ENCODE peak calls at places on chromosomes 12 and 14, in eight cellular contexts. One of them, this sample, is unnamed.

GRCh38 chr12:94867066-94867855 is 136.2 kb downstream of the NDUFA12 start:
- DNase-seq in ovary: no peak
- DNase-seq in lower leg skin: no peak
- DNase-seq in thyroid gland: peak; percentile 60
- DNase-seq in heart left ventricle: no peak
- DNase-seq in IMR-90: peak; percentile 17
- DNase-seq in testis: no peak
- DNase-seq in uterus: no peak
- DNase-seq in this sample: no peak

GRCh38 chr14:92473261-92473946 is 40.2 kb upstream of the RIN3 start:
- DNase-seq in ovary: no peak
- DNase-seq in lower leg skin: peak; percentile 81
- DNase-seq in thyroid gland: peak; percentile 17
- DNase-seq in heart left ventricle: no peak
- DNase-seq in IMR-90: peak; percentile 75
- DNase-seq in testis: peak; percentile 15
- DNase-seq in uterus: peak; percentile 50
- DNase-seq in this sample: peak; percentile 91

GRCh38 chr12:132143328-132144071 is 619 bp downstream of the DDX51 start:
- DNase-seq in ovary: no peak
- DNase-seq in lower leg skin: no peak
- DNase-seq in thyroid gland: no peak
- DNase-seq in heart left ventricle: no peak
- DNase-seq in IMR-90: no peak
- DNase-seq in testis: no peak
- DNase-seq in uterus: peak; percentile 11
- DNase-seq in this sample: no peak

GRCh38 chr12:120818416-120818815 is 85.7 kb downstream of the SPPL3 start:
- DNase-seq in ovary: no peak
- DNase-seq in lower leg skin: no peak
- DNase-seq in thyroid gland: no peak
- DNase-seq in heart left ventricle: no peak
- DNase-seq in IMR-90: no peak
- DNase-seq in testis: no peak
- DNase-seq in uterus: no peak
- DNase-seq in this sample: no peak

GRCh38 chr14:96177766-96178377 is 26.8 kb upstream of the BDKRB2 start:
- DNase-seq in ovary: peak; percentile 62
- DNase-seq in lower leg skin: peak; percentile 51
- DNase-seq in thyroid gland: no peak
- DNase-seq in heart left ventricle: no peak
- DNase-seq in IMR-90: no peak
- DNase-seq in testis: peak; percentile 19
- DNase-seq in uterus: peak; percentile 52
- DNase-seq in this sample: no peak

GRCh38 chr14:86838363-86838762 is 1154.6 kb downstream of the GALC start:
- DNase-seq in ovary: no peak
- DNase-seq in lower leg skin: no peak
- DNase-seq in thyroid gland: no peak
- DNase-seq in heart left ventricle: no peak
- DNase-seq in IMR-90: no peak
- DNase-seq in testis: no peak
- DNase-seq in uterus: no peak
- DNase-seq in this sample: no peak

GRCh38 chr12:46299846-46300245 is 31.0 kb upstream of the SLC38A1 start:
- DNase-seq in ovary: no peak
- DNase-seq in lower leg skin: no peak
- DNase-seq in thyroid gland: no peak
- DNase-seq in heart left ventricle: no peak
- DNase-seq in IMR-90: no peak
- DNase-seq in testis: no peak
- DNase-seq in uterus: no peak
- DNase-seq in this sample: no peak

GRCh38 chr12:85529896-85530295 is 249.9 kb downstream of the ALX1 start:
- DNase-seq in ovary: no peak
- DNase-seq in lower leg skin: no peak
- DNase-seq in thyroid gland: no peak
- DNase-seq in heart left ventricle: no peak
- DNase-seq in IMR-90: no peak
- DNase-seq in testis: no peak
- DNase-seq in uterus: no peak
- DNase-seq in this sample: no peak

GRCh38 chr14:50095895-50096294 is 20.5 kb downstream of the VCPKMT start:
- DNase-seq in ovary: no peak
- DNase-seq in lower leg skin: no peak
- DNase-seq in thyroid gland: no peak
- DNase-seq in heart left ventricle: no peak
- DNase-seq in IMR-90: no peak
- DNase-seq in testis: no peak
- DNase-seq in uterus: no peak
- DNase-seq in this sample: no peak

GRCh38 chr12:2384533-2385328 is 331.9 kb downstream of the CACNA1C start:
- DNase-seq in ovary: no peak
- DNase-seq in lower leg skin: no peak
- DNase-seq in thyroid gland: no peak
- DNase-seq in heart left ventricle: no peak
- DNase-seq in IMR-90: peak; percentile 87
- DNase-seq in testis: no peak
- DNase-seq in uterus: peak; percentile 72
- DNase-seq in this sample: no peak

GRCh38 chr12:10363922-10364838 is 25.7 kb downstream of the KLRK1 start:
- DNase-seq in ovary: peak; percentile 64
- DNase-seq in lower leg skin: no peak
- DNase-seq in thyroid gland: peak; percentile 51
- DNase-seq in heart left ventricle: peak; percentile 48
- DNase-seq in IMR-90: peak; percentile 41
- DNase-seq in testis: peak; percentile 62
- DNase-seq in uterus: peak; percentile 58
- DNase-seq in this sample: peak; percentile 60

GRCh38 chr12:16606936-16607335 is 974 bp upstream of the LMO3 start:
- DNase-seq in ovary: peak; percentile 44
- DNase-seq in lower leg skin: no peak
- DNase-seq in thyroid gland: peak; percentile 68
- DNase-seq in heart left ventricle: no peak
- DNase-seq in IMR-90: no peak
- DNase-seq in testis: no peak
- DNase-seq in uterus: peak; percentile 62
- DNase-seq in this sample: no peak

GRCh38 chr12:80598004-80598606 is 109.3 kb upstream of the MYF6 start:
- DNase-seq in ovary: no peak
- DNase-seq in lower leg skin: no peak
- DNase-seq in thyroid gland: peak; percentile 3
- DNase-seq in heart left ventricle: no peak
- DNase-seq in IMR-90: peak; percentile 83
- DNase-seq in testis: no peak
- DNase-seq in uterus: no peak
- DNase-seq in this sample: no peak

GRCh38 chr12:51699219-51699618 is 108.2 kb downstream of the SCN8A start:
- DNase-seq in ovary: no peak
- DNase-seq in lower leg skin: no peak
- DNase-seq in thyroid gland: no peak
- DNase-seq in heart left ventricle: no peak
- DNase-seq in IMR-90: no peak
- DNase-seq in testis: no peak
- DNase-seq in uterus: no peak
- DNase-seq in this sample: no peak

GRCh38 chr14:80426686-80427085 is 215.4 kb upstream of the DIO2 start:
- DNase-seq in ovary: no peak
- DNase-seq in lower leg skin: no peak
- DNase-seq in thyroid gland: no peak
- DNase-seq in heart left ventricle: no peak
- DNase-seq in IMR-90: peak; percentile 52
- DNase-seq in testis: no peak
- DNase-seq in uterus: no peak
- DNase-seq in this sample: no peak

GRCh38 chr14:90518075-90518940 is 121.5 kb downstream of the CALM1 start:
- DNase-seq in ovary: peak; percentile 57
- DNase-seq in lower leg skin: no peak
- DNase-seq in thyroid gland: no peak
- DNase-seq in heart left ventricle: no peak
- DNase-seq in IMR-90: no peak
- DNase-seq in testis: peak; percentile 61
- DNase-seq in uterus: no peak
- DNase-seq in this sample: no peak

GRCh38 chr14:39499514-39499913 is 67.3 kb upstream of the FBXO33 start:
- DNase-seq in ovary: no peak
- DNase-seq in lower leg skin: no peak
- DNase-seq in thyroid gland: no peak
- DNase-seq in heart left ventricle: no peak
- DNase-seq in IMR-90: no peak
- DNase-seq in testis: no peak
- DNase-seq in uterus: no peak
- DNase-seq in this sample: no peak

GRCh38 chr12:112908548-112908947 is 1.8 kb downstream of the OAS1 start:
- DNase-seq in ovary: no peak
- DNase-seq in lower leg skin: no peak
- DNase-seq in thyroid gland: no peak
- DNase-seq in heart left ventricle: no peak
- DNase-seq in IMR-90: no peak
- DNase-seq in testis: no peak
- DNase-seq in uterus: no peak
- DNase-seq in this sample: no peak

GRCh38 chr12:65355461-65355860 is 77.0 kb downstream of the MSRB3 start:
- DNase-seq in ovary: no peak
- DNase-seq in lower leg skin: no peak
- DNase-seq in thyroid gland: no peak
- DNase-seq in heart left ventricle: no peak
- DNase-seq in IMR-90: peak; percentile 47
- DNase-seq in testis: no peak
- DNase-seq in uterus: no peak
- DNase-seq in this sample: no peak

GRCh38 chr12:89439946-89440345 is 84.7 kb downstream of the GALNT4 start:
- DNase-seq in ovary: no peak
- DNase-seq in lower leg skin: no peak
- DNase-seq in thyroid gland: no peak
- DNase-seq in heart left ventricle: no peak
- DNase-seq in IMR-90: peak; percentile 86
- DNase-seq in testis: no peak
- DNase-seq in uterus: no peak
- DNase-seq in this sample: no peak

GRCh38 chr12:101862245-101862644 is 15.1 kb upstream of the DRAM1 start:
- DNase-seq in ovary: no peak
- DNase-seq in lower leg skin: no peak
- DNase-seq in thyroid gland: no peak
- DNase-seq in heart left ventricle: no peak
- DNase-seq in IMR-90: no peak
- DNase-seq in testis: no peak
- DNase-seq in uterus: no peak
- DNase-seq in this sample: no peak
- TF ChIP-seq POLR2A in ovary: no peak
- TF ChIP-seq POLR2A in lower leg skin: no peak
- TF ChIP-seq POLR2A in thyroid gland: no peak
- TF ChIP-seq POLR2A in heart left ventricle: no peak
- TF ChIP-seq POLR2A in IMR-90: no peak
- TF ChIP-seq POLR2A in testis: no peak
- TF ChIP-seq POLR2A in uterus: no peak
- TF ChIP-seq POLR2A in this sample: no peak

DNA sequence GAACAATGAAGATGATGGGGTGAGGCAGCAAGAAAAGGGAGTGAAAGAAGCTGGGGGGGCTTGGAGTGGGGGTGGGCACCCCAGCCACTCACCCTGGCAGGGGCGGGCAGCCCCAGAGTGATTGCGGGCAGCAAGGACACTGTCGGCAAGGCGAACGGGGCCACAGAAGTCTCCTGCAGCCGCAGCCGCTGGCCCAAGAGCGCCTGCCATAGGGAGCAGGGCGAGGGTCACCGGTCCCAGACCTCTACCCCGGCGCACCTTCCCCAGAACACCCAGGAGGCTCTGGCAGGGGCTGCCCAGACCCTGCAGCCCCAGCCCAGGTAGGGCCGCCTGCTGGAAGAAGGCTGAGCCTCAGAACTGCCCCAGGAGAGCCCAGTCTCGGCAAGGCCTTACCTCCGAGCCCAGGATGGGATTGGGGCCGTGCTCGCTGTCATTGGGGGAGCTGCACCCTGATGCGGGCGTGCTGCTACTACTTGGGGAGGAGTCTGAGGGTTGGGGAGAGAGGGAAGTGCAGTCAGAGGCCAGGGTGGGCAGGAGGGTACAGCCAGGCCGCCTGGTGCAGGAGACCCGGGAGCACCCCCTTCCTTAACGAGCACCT is 22.9 kb downstream of the SLC48A1 start:
- DNase-seq in ovary: no peak
- DNase-seq in lower leg skin: no peak
- DNase-seq in thyroid gland: no peak
- DNase-seq in heart left ventricle: no peak
- DNase-seq in IMR-90: no peak
- DNase-seq in testis: no peak
- DNase-seq in uterus: no peak
- DNase-seq in this sample: no peak
- TF ChIP-seq POLR2A in ovary: no peak
- TF ChIP-seq POLR2A in lower leg skin: no peak
- TF ChIP-seq POLR2A in thyroid gland: no peak
- TF ChIP-seq POLR2A in heart left ventricle: no peak
- TF ChIP-seq POLR2A in IMR-90: no peak
- TF ChIP-seq POLR2A in testis: no peak
- TF ChIP-seq POLR2A in uterus: no peak
- TF ChIP-seq POLR2A in this sample: no peak

GRCh38 chr14:73055251-73055650 is 3.1 kb upstream of the RBM25 start:
- DNase-seq in ovary: no peak
- DNase-seq in lower leg skin: no peak
- DNase-seq in thyroid gland: no peak
- DNase-seq in heart left ventricle: no peak
- DNase-seq in IMR-90: no peak
- DNase-seq in testis: no peak
- DNase-seq in uterus: no peak
- DNase-seq in this sample: no peak

GRCh38 chr14:73058923-73059311 is 583 bp downstream of the RBM25 start:
- DNase-seq in ovary: no peak
- DNase-seq in lower leg skin: peak; percentile 35
- DNase-seq in thyroid gland: peak; percentile 38
- DNase-seq in heart left ventricle: no peak
- DNase-seq in IMR-90: peak; percentile 14
- DNase-seq in testis: peak; percentile 50
- DNase-seq in uterus: peak; percentile 30
- DNase-seq in this sample: peak; percentile 53

GRCh38 chr14:73059326-73059725 is 992 bp downstream of the RBM25 start:
- DNase-seq in ovary: no peak
- DNase-seq in lower leg skin: no peak
- DNase-seq in thyroid gland: no peak
- DNase-seq in heart left ventricle: no peak
- DNase-seq in IMR-90: peak; percentile 16
- DNase-seq in testis: no peak
- DNase-seq in uterus: no peak
- DNase-seq in this sample: peak; percentile 32

GRCh38 chr14:73057939-73058223 is 453 bp upstream of the RBM25 start:
- DNase-seq in ovary: no peak
- DNase-seq in lower leg skin: no peak
- DNase-seq in thyroid gland: no peak
- DNase-seq in heart left ventricle: no peak
- DNase-seq in IMR-90: no peak
- DNase-seq in testis: no peak
- DNase-seq in uterus: no peak
- DNase-seq in this sample: no peak

GRCh38 chr14:73058224-73058922 is at the start of gene RBM25:
- DNase-seq in ovary: peak; percentile 96
- DNase-seq in lower leg skin: peak; percentile 98
- DNase-seq in thyroid gland: peak; percentile 97
- DNase-seq in heart left ventricle: peak; percentile 97
- DNase-seq in IMR-90: peak; percentile 99
- DNase-seq in testis: peak; percentile 98
- DNase-seq in uterus: peak; percentile 97
- DNase-seq in this sample: peak; percentile 99
- TF ChIP-seq POLR2A in ovary: peak; percentile 95
- TF ChIP-seq POLR2A in lower leg skin: no peak
- TF ChIP-seq POLR2A in thyroid gland: peak; percentile 95
- TF ChIP-seq POLR2A in heart left ventricle: peak; percentile 83
- TF ChIP-seq POLR2A in IMR-90: peak; percentile 99
- TF ChIP-seq POLR2A in testis: peak; percentile 84
- TF ChIP-seq POLR2A in uterus: peak; percentile 95
- TF ChIP-seq POLR2A in this sample: peak; percentile 98

GRCh38 chr14:97410667-97411286 is 613.6 kb downstream of the VRK1 start:
- DNase-seq in ovary: no peak
- DNase-seq in lower leg skin: no peak
- DNase-seq in thyroid gland: no peak
- DNase-seq in heart left ventricle: no peak
- DNase-seq in IMR-90: no peak
- DNase-seq in testis: no peak
- DNase-seq in uterus: no peak
- DNase-seq in this sample: no peak
- TF ChIP-seq POLR2A in ovary: no peak
- TF ChIP-seq POLR2A in lower leg skin: no peak
- TF ChIP-seq POLR2A in thyroid gland: no peak
- TF ChIP-seq POLR2A in heart left ventricle: no peak
- TF ChIP-seq POLR2A in IMR-90: no peak
- TF ChIP-seq POLR2A in testis: no peak
- TF ChIP-seq POLR2A in uterus: no peak
- TF ChIP-seq POLR2A in this sample: no peak